ENCODE peak calls at places on chromosomes 2 and 18, in six cellular contexts. One of them, this sample, is unnamed.

GRCh38 chr2:191217580-191217979 is 27.6 kb upstream of the MYO1B start:
- DNase-seq in aorta: no peak
- DNase-seq in GM04504: peak
- DNase-seq in NCI-H1092 treated with DMSO at 0.1 percent for 48 hours: no peak
- DNase-seq in NCI-H2029: no peak
- DNase-seq in kidney tubule cell: peak
- DNase-seq in this sample: no peak

GRCh38 chr2:108354171-108354570 is 23.6 kb upstream of the SULT1C4 start:
- DNase-seq in GM04504: no peak
- DNase-seq in aorta: no peak
- DNase-seq in NCI-H2029: no peak
- DNase-seq in kidney tubule cell: no peak
- DNase-seq in NCI-H1092 treated with DMSO at 0.1 percent for 48 hours: no peak
- DNase-seq in this sample: no peak

GRCh38 chr18:9750606-9751304 is 42.7 kb downstream of the RAB31 start:
- DNase-seq in NCI-H2029: no peak
- DNase-seq in kidney tubule cell: no peak
- DNase-seq in NCI-H1092 treated with DMSO at 0.1 percent for 48 hours: no peak
- DNase-seq in GM04504: no peak
- DNase-seq in aorta: no peak
- DNase-seq in this sample: no peak

GRCh38 chr2:147482111-147482510 is 362.7 kb upstream of the ACVR2A start:
- DNase-seq in NCI-H2029: no peak
- DNase-seq in NCI-H1092 treated with DMSO at 0.1 percent for 48 hours: no peak
- DNase-seq in GM04504: no peak
- DNase-seq in aorta: no peak
- DNase-seq in kidney tubule cell: no peak
- DNase-seq in this sample: no peak

GRCh38 chr2:174964404-174964803 is 40.8 kb downstream of the CHN1 start:
- DNase-seq in NCI-H1092 treated with DMSO at 0.1 percent for 48 hours: no peak
- DNase-seq in aorta: no peak
- DNase-seq in GM04504: no peak
- DNase-seq in kidney tubule cell: no peak
- DNase-seq in NCI-H2029: no peak
- DNase-seq in this sample: no peak

GRCh38 chr2:230668184-230668938 is 44.3 kb upstream of the CAB39 start:
- DNase-seq in aorta: peak
- DNase-seq in GM04504: no peak
- DNase-seq in kidney tubule cell: peak
- DNase-seq in NCI-H2029: no peak
- DNase-seq in NCI-H1092 treated with DMSO at 0.1 percent for 48 hours: no peak
- DNase-seq in this sample: no peak

GRCh38 chr2:47618272-47618552 is 164.7 kb upstream of the MSH6 start:
- DNase-seq in kidney tubule cell: no peak
- DNase-seq in GM04504: no peak
- DNase-seq in NCI-H2029: no peak
- DNase-seq in NCI-H1092 treated with DMSO at 0.1 percent for 48 hours: no peak
- DNase-seq in aorta: no peak
- DNase-seq in this sample: no peak

GRCh38 chr2:134463726-134464076 is 209.8 kb downstream of the MGAT5 start:
- DNase-seq in NCI-H2029: no peak
- DNase-seq in kidney tubule cell: no peak
- DNase-seq in GM04504: no peak
- DNase-seq in aorta: no peak
- DNase-seq in NCI-H1092 treated with DMSO at 0.1 percent for 48 hours: no peak
- DNase-seq in this sample: no peak

GRCh38 chr2:42101641-42102605 is 54.1 kb downstream of the PKDCC start:
- DNase-seq in aorta: peak
- DNase-seq in NCI-H1092 treated with DMSO at 0.1 percent for 48 hours: no peak
- DNase-seq in GM04504: no peak
- DNase-seq in kidney tubule cell: peak
- DNase-seq in NCI-H2029: peak
- DNase-seq in this sample: peak

GRCh38 chr2:67839242-67839641 is 223.6 kb downstream of the C1D start:
- DNase-seq in GM04504: no peak
- DNase-seq in kidney tubule cell: no peak
- DNase-seq in aorta: no peak
- DNase-seq in NCI-H1092 treated with DMSO at 0.1 percent for 48 hours: no peak
- DNase-seq in NCI-H2029: no peak
- DNase-seq in this sample: no peak

GRCh38 chr18:76857476-76857875 is 35.1 kb downstream of the ZNF236 start:
- DNase-seq in NCI-H2029: no peak
- DNase-seq in aorta: no peak
- DNase-seq in kidney tubule cell: no peak
- DNase-seq in NCI-H1092 treated with DMSO at 0.1 percent for 48 hours: no peak
- DNase-seq in GM04504: no peak
- DNase-seq in this sample: no peak

GRCh38 chr18:58534535-58535301 is 94.2 kb downstream of the ALPK2 start:
- DNase-seq in kidney tubule cell: no peak
- DNase-seq in NCI-H1092 treated with DMSO at 0.1 percent for 48 hours: no peak
- DNase-seq in aorta: no peak
- DNase-seq in GM04504: no peak
- DNase-seq in NCI-H2029: no peak
- DNase-seq in this sample: no peak

GRCh38 chr18:23844991-23845680 is 155.9 kb downstream of the LAMA3 start:
- DNase-seq in NCI-H2029: no peak
- DNase-seq in kidney tubule cell: peak
- DNase-seq in NCI-H1092 treated with DMSO at 0.1 percent for 48 hours: no peak
- DNase-seq in aorta: no peak
- DNase-seq in GM04504: no peak
- DNase-seq in this sample: no peak

GRCh38 chr2:32231959-32232358 is 32.7 kb downstream of the NLRC4 start:
- DNase-seq in NCI-H2029: no peak
- DNase-seq in GM04504: no peak
- DNase-seq in kidney tubule cell: peak
- DNase-seq in NCI-H1092 treated with DMSO at 0.1 percent for 48 hours: no peak
- DNase-seq in aorta: no peak
- DNase-seq in this sample: no peak

GRCh38 chr18:23213200-23213599 is 77.9 kb downstream of the CABLES1 start:
- DNase-seq in GM04504: peak
- DNase-seq in aorta: no peak
- DNase-seq in NCI-H2029: no peak
- DNase-seq in kidney tubule cell: no peak
- DNase-seq in NCI-H1092 treated with DMSO at 0.1 percent for 48 hours: no peak
- DNase-seq in this sample: no peak